ENCODE peak calls at places on chromosomes 4 and X, in seven cellular contexts. E is IMR-90, W is K562, L is tibial nerve, N is adrenal gland, H is body of pancreas, J is gastrocnemius medialis. D is an unnamed sample.

GRCh38 chr4:165605811-165606210 is 227.0 kb downstream of the CPE start:
- DNase-seq in J (no peak), L (no peak), N (no peak), E (no peak), W (no peak), H (no peak), D (no peak)

GRCh38 chr4:77433102-77433733 is 172.4 kb upstream of the CXCL13 start:
- DNase-seq in N (peak), W (peak), J (no peak), H (peak), E (peak), L (peak), D (peak)

GRCh38 chrX:51836823-51837222 is 56.6 kb upstream of the MAGED1 start:
- DNase-seq in N (no peak), L (no peak), J (no peak), W (no peak), H (no peak), E (no peak), D (no peak)

GRCh38 chrX:136622568-136622967 is 25.4 kb upstream of the CD40LG start:
- DNase-seq in L (no peak), E (no peak), N (no peak), H (no peak), J (no peak), W (no peak), D (no peak)

GRCh38 chr4:112083587-112084347 is 61.5 kb upstream of the FAM241A start:
- DNase-seq in H (no peak), N (no peak), J (no peak), W (no peak), E (peak), L (no peak), D (no peak)

GRCh38 chrX:39059866-39060265 is 258.6 kb downstream of the MID1IP1 start:
- DNase-seq in W (no peak), H (no peak), N (no peak), J (no peak), L (no peak), E (no peak), D (no peak)

GRCh38 chr4:74874785-74875367 is 58.0 kb upstream of the PARM1 start:
- DNase-seq in E (peak), W (peak), J (peak), N (peak), L (peak), H (peak), D (no peak)

GRCh38 chr4:41360214-41360910 is 103.6 kb downstream of the UCHL1 start:
- DNase-seq in N (peak), H (peak), L (no peak), J (peak), E (peak), W (peak), D (no peak)

GRCh38 chrX:8820910-8821527 is 19.8 kb upstream of the FAM9A start:
- DNase-seq in L (no peak), J (no peak), E (peak), W (no peak), N (no peak), H (no peak), D (no peak)

GRCh38 chr4:185518494-185518893 is 16.8 kb downstream of the PDLIM3 start:
- DNase-seq in H (no peak), W (no peak), N (no peak), J (no peak), E (no peak), L (no peak), D (no peak)

GRCh38 chr4:185651137-185651677 is 115.9 kb upstream of the PDLIM3 start:
- DNase-seq in L (no peak), N (peak), E (no peak), J (no peak), H (peak), W (no peak), D (no peak)

GRCh38 chr4:151325320-151326246 is at the start of gene SH3D19:
- DNase-seq in E (peak), J (peak), N (peak), L (peak), H (peak), W (no peak), D (no peak)
- TF ChIP-seq POLR2A in E (no peak), J (peak), N (peak), L (peak), H (peak), W (no peak), D (no peak)

DNA sequence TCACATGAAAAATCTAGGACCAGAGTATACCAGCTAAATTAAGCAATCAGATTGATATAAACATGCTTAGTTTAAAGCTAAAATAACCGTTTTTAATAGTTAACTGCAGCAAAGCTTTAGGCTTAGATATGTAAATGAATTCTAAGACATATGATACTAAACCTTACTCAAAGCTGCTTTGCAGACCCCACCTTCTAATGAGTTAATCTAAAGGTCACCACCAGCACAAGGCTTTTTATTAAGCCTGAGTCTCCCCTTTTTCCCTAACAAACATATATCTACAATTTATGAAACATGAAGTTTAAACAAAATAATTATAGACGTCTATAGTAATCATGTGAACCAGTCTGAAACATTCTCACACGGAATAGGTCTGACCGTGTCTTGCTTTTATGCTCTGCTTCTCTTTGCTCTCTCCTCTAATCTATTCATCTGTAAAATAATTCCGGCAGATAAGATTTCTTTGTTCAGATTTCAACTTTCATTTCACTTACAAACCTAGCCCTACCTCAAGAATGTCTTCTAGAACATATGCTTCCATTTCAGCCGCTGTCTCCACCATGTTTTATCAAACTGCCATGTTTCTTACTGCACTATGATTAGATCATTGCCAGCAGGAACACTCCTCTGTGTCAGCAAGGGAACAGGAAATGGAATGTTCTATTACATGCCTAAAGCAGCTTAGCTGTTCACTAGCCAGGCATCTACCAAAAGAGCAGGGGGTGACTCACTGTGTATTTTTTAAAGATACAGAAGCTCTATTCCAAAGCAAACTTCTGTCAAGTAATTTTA is 35.9 kb downstream of the ANKRD17 start:
- DNase-seq in N (peak), H (peak), E (peak), J (peak), L (peak), W (peak), D (no peak)
- TF ChIP-seq POLR2A in N (peak), H (peak), E (peak), J (peak), L (peak), W (peak), D (peak)

GRCh38 chr4:2468464-2469191 is at the start of gene RNF4:
- DNase-seq in J (peak), N (peak), W (peak), E (peak), L (peak), H (peak), D (peak)
- TF ChIP-seq POLR2A in J (peak), N (peak), W (peak), E (peak), L (peak), H (peak), D (no peak)

GRCh38 chrX:317424-318067 is 1.1 kb downstream of the GTPBP6 start:
- DNase-seq in W (peak), N (no peak), J (no peak), L (no peak), E (no peak), H (no peak), D (peak)

GRCh38 chrX:319579-320125 is 1.1 kb upstream of the GTPBP6 start:
- DNase-seq in N (peak), W (no peak), E (no peak), L (no peak), J (no peak), H (no peak), D (no peak)

GRCh38 chrX:318068-318738 is 393 bp downstream of the GTPBP6 start:
- DNase-seq in E (peak), L (peak), J (peak), N (peak), H (peak), W (peak), D (peak)

GRCh38 chrX:320126-320783 is 1.7 kb upstream of the GTPBP6 start:
- DNase-seq in H (peak), L (no peak), N (peak), E (peak), J (no peak), W (no peak), D (no peak)

GRCh38 chrX:318739-319578 is at the start of gene GTPBP6:
- DNase-seq in J (peak), L (peak), W (peak), E (peak), N (peak), H (peak), D (peak)
- TF ChIP-seq POLR2A in J (peak), L (peak), W (peak), E (peak), N (peak), H (peak), D (peak)

GRCh38 chrX:24055043-24055356 is 244 bp downstream of the EIF2S3 start:
- DNase-seq in E (no peak), L (no peak), J (no peak), N (no peak), H (no peak), W (peak), D (no peak)

GRCh38 chrX:24054182-24055042 is at the start of gene EIF2S3:
- DNase-seq in L (peak), J (peak), E (peak), H (peak), W (peak), N (peak), D (peak)
- TF ChIP-seq POLR2A in L (peak), J (peak), E (peak), H (peak), W (peak), N (peak), D (peak)

GRCh38 chr4:97374526-97374925 is 768.8 kb downstream of the STPG2 start:
- DNase-seq in N (no peak), L (no peak), H (no peak), E (no peak), W (no peak), J (no peak), D (no peak)

GRCh38 chr4:97366661-97367060 is 776.6 kb downstream of the STPG2 start:
- DNase-seq in N (no peak), L (no peak), W (no peak), H (no peak), E (no peak), J (no peak), D (no peak)

GRCh38 chr4:97367878-97368277 is 775.4 kb downstream of the STPG2 start:
- DNase-seq in N (peak), J (no peak), E (no peak), W (no peak), H (no peak), L (no peak), D (no peak)

DNA sequence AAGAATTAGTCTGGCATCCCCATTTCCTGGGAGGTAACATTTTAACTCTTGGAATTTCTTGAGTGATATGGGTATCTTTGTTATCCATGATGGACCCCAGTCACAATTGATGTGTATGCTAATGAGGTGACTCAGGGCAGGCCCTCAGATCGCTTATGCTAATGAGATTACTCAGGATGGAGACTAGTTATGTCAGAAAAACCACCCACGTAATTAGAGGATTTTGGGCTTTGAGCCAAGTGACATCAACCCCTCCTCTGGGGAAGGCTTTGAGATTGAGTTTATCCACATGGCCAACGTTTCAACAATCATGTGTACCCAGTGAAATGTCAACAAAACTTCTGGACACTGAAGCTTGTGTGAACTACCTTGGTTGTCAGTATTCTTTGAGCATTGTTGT is 772.7 kb downstream of the STPG2 start:
- DNase-seq in W (no peak), J (no peak), N (no peak), E (no peak), H (no peak), L (no peak), D (no peak)
- TF ChIP-seq POLR2A in W (no peak), J (no peak), N (no peak), E (no peak), H (no peak), L (no peak), D (no peak)

GRCh38 chrX:15163131-15163530 is 106.8 kb downstream of the ASB9 start:
- DNase-seq in H (no peak), W (no peak), L (no peak), J (no peak), E (no peak), N (no peak), D (no peak)

GRCh38 chrX:15160558-15160957 is 109.3 kb downstream of the ASB9 start:
- DNase-seq in E (no peak), L (no peak), J (no peak), W (no peak), H (no peak), N (no peak), D (no peak)

GRCh38 chrX:15158736-15159406 is 111.0 kb downstream of the ASB9 start:
- DNase-seq in H (no peak), E (no peak), L (no peak), W (no peak), N (no peak), J (no peak), D (no peak)

GRCh38 chrX:15158350-15158735 is 111.5 kb downstream of the ASB9 start:
- DNase-seq in H (no peak), J (no peak), W (no peak), E (no peak), N (no peak), L (no peak), D (no peak)

GRCh38 chrX:15157624-15158023 is 112.3 kb downstream of the ASB9 start:
- DNase-seq in W (peak), E (no peak), J (no peak), N (no peak), L (no peak), H (no peak), D (no peak)
- TF ChIP-seq POLR2A in W (no peak), E (no peak), J (no peak), N (no peak), L (no peak), H (no peak), D (no peak)

GRCh38 chrX:72572248-72573157 is at the start of gene HDAC8:
- DNase-seq in E (peak), W (peak), H (peak), J (peak), N (peak), L (peak), D (peak)
- TF ChIP-seq POLR2A in E (no peak), W (peak), H (no peak), J (no peak), N (peak), L (no peak), D (no peak)

GRCh38 chr4:158211288-158211687 is 1.0 kb downstream of the TMEM144 start:
- DNase-seq in J (no peak), H (peak), N (no peak), L (no peak), W (no peak), E (no peak), D (no peak)

GRCh38 chr4:158208931-158209640 is 1.2 kb upstream of the TMEM144 start:
- DNase-seq in J (no peak), W (no peak), H (no peak), N (no peak), E (no peak), L (no peak), D (no peak)

GRCh38 chr4:158209825-158210807 is at the start of gene TMEM144:
- DNase-seq in N (peak), H (peak), E (peak), W (peak), J (peak), L (peak), D (peak)
- TF ChIP-seq POLR2A in N (peak), H (peak), E (no peak), W (peak), J (peak), L (peak), D (no peak)

GRCh38 chr4:6925357-6925836 is 15.8 kb downstream of the TBC1D14 start:
- DNase-seq in H (no peak), N (no peak), J (peak), L (no peak), W (peak), E (no peak), D (no peak)

GRCh38 chr4:6926081-6926480 is 16.5 kb downstream of the TBC1D14 start:
- DNase-seq in L (no peak), H (no peak), N (no peak), J (no peak), W (no peak), E (no peak), D (no peak)

GRCh38 chr4:6929339-6929734 is 19.7 kb downstream of the TBC1D14 start:
- DNase-seq in J (no peak), N (no peak), E (no peak), H (no peak), W (no peak), L (no peak), D (no peak)

GRCh38 chr4:6928067-6928466 is 18.4 kb downstream of the TBC1D14 start:
- DNase-seq in W (no peak), H (no peak), E (no peak), N (no peak), J (no peak), L (no peak), D (no peak)

GRCh38 chr4:6926681-6927478 is 17.3 kb downstream of the TBC1D14 start:
- DNase-seq in E (peak), W (peak), H (no peak), L (no peak), N (peak), J (no peak), D (no peak)
- TF ChIP-seq POLR2A in E (no peak), W (no peak), H (peak), L (no peak), N (peak), J (peak), D (no peak)

D was measured in GM12892.